ENCODE peak calls at places on chromosome 14, in six cellular contexts. One of them, this sample, is unnamed.

GRCh38 chr14:95504135-95505029 is 12.1 kb downstream of the SYNE3 start:
- DNase-seq in Peyer's patch: no peak
- DNase-seq in aorta: peak; percentile 33
- DNase-seq in testis: no peak
- DNase-seq in lower lobe of right lung: no peak
- DNase-seq in pancreas: no peak
- DNase-seq in this sample: no peak

GRCh38 chr14:51430600-51430999 is 190.6 kb downstream of the TMX1 start:
- DNase-seq in Peyer's patch: no peak
- DNase-seq in aorta: no peak
- DNase-seq in testis: no peak
- DNase-seq in lower lobe of right lung: no peak
- DNase-seq in pancreas: no peak
- DNase-seq in this sample: no peak

GRCh38 chr14:93035917-93036651 is 79.6 kb downstream of the ITPK1 start:
- DNase-seq in Peyer's patch: no peak
- DNase-seq in aorta: no peak
- DNase-seq in testis: peak; percentile 83
- DNase-seq in lower lobe of right lung: no peak
- DNase-seq in pancreas: no peak
- DNase-seq in this sample: peak; percentile 20

GRCh38 chr14:45893127-45893526 is 640.1 kb upstream of the MIS18BP1 start:
- DNase-seq in Peyer's patch: no peak
- DNase-seq in aorta: no peak
- DNase-seq in testis: no peak
- DNase-seq in lower lobe of right lung: no peak
- DNase-seq in pancreas: no peak
- DNase-seq in this sample: no peak

GRCh38 chr14:90570463-90570860 is 173.6 kb downstream of the CALM1 start:
- DNase-seq in Peyer's patch: no peak
- DNase-seq in aorta: no peak
- DNase-seq in testis: no peak
- DNase-seq in lower lobe of right lung: no peak
- DNase-seq in pancreas: no peak
- DNase-seq in this sample: no peak

GRCh38 chr14:100065942-100066574 is 836 bp downstream of the EVL start:
- DNase-seq in Peyer's patch: peak; percentile 91
- DNase-seq in aorta: no peak
- DNase-seq in testis: no peak
- DNase-seq in lower lobe of right lung: no peak
- DNase-seq in pancreas: no peak
- DNase-seq in this sample: peak; percentile 87

GRCh38 chr14:104794641-104795467 is 694 bp downstream of the AKT1 start:
- DNase-seq in Peyer's patch: peak; percentile 65
- DNase-seq in aorta: no peak
- DNase-seq in testis: peak; percentile 46
- DNase-seq in lower lobe of right lung: peak; percentile 64
- DNase-seq in pancreas: peak; percentile 65
- DNase-seq in this sample: no peak

GRCh38 chr14:105285174-105285573 is 15.6 kb downstream of the BRF1 start:
- DNase-seq in Peyer's patch: no peak
- DNase-seq in aorta: no peak
- DNase-seq in testis: no peak
- DNase-seq in lower lobe of right lung: no peak
- DNase-seq in pancreas: no peak
- DNase-seq in this sample: no peak

GRCh38 chr14:40347675-40348074 is 915.4 kb upstream of the FBXO33 start:
- DNase-seq in Peyer's patch: no peak
- DNase-seq in aorta: no peak
- DNase-seq in testis: no peak
- DNase-seq in lower lobe of right lung: no peak
- DNase-seq in pancreas: no peak
- DNase-seq in this sample: no peak

GRCh38 chr14:31961881-31962280 is 115.2 kb upstream of the ARHGAP5 start:
- DNase-seq in Peyer's patch: no peak
- DNase-seq in aorta: no peak
- DNase-seq in testis: no peak
- DNase-seq in lower lobe of right lung: no peak
- DNase-seq in pancreas: no peak
- DNase-seq in this sample: no peak

GRCh38 chr14:89393346-89393745 is 23.7 kb downstream of the FOXN3 start:
- DNase-seq in Peyer's patch: no peak
- DNase-seq in aorta: no peak
- DNase-seq in testis: no peak
- DNase-seq in lower lobe of right lung: no peak
- DNase-seq in pancreas: no peak
- DNase-seq in this sample: no peak

GRCh38 chr14:31902915-31903646 is 174.0 kb upstream of the ARHGAP5 start:
- DNase-seq in Peyer's patch: no peak
- DNase-seq in aorta: no peak
- DNase-seq in testis: no peak
- DNase-seq in lower lobe of right lung: no peak
- DNase-seq in pancreas: peak; percentile 33
- DNase-seq in this sample: no peak

GRCh38 chr14:46198676-46199075 is 452.9 kb downstream of the RPL10L start:
- DNase-seq in Peyer's patch: no peak
- DNase-seq in aorta: no peak
- DNase-seq in testis: no peak
- DNase-seq in lower lobe of right lung: no peak
- DNase-seq in pancreas: no peak
- DNase-seq in this sample: no peak

GRCh38 chr14:62159314-62159713 is 397.1 kb downstream of the SNAPC1 start:
- DNase-seq in Peyer's patch: no peak
- DNase-seq in aorta: no peak
- DNase-seq in testis: no peak
- DNase-seq in lower lobe of right lung: no peak
- DNase-seq in pancreas: no peak
- DNase-seq in this sample: no peak

GRCh38 chr14:73802431-73803188 is 49.0 kb upstream of the PTGR2 start:
- DNase-seq in Peyer's patch: peak; percentile 82
- DNase-seq in aorta: no peak
- DNase-seq in testis: no peak
- DNase-seq in lower lobe of right lung: peak; percentile 47
- DNase-seq in pancreas: no peak
- DNase-seq in this sample: no peak

GRCh38 chr14:70660967-70661871 is 19.5 kb downstream of the TTC9 start:
- DNase-seq in Peyer's patch: peak; percentile 82
- DNase-seq in aorta: no peak
- DNase-seq in testis: no peak
- DNase-seq in lower lobe of right lung: no peak
- DNase-seq in pancreas: no peak
- DNase-seq in this sample: peak; percentile 33

GRCh38 chr14:22997676-22998323 is 12.1 kb downstream of the C14orf93 start:
- DNase-seq in Peyer's patch: no peak
- DNase-seq in aorta: no peak
- DNase-seq in testis: peak; percentile 46
- DNase-seq in lower lobe of right lung: no peak
- DNase-seq in pancreas: no peak
- DNase-seq in this sample: no peak

GRCh38 chr14:104680806-104681688 is 8.4 kb upstream of the INF2 start:
- DNase-seq in Peyer's patch: peak; percentile 91
- DNase-seq in aorta: peak; percentile 90
- DNase-seq in testis: peak; percentile 59
- DNase-seq in lower lobe of right lung: peak; percentile 64
- DNase-seq in pancreas: peak; percentile 82
- DNase-seq in this sample: no peak

GRCh38 chr14:70653662-70654061 is 11.9 kb downstream of the TTC9 start:
- DNase-seq in Peyer's patch: peak; percentile 0
- DNase-seq in aorta: no peak
- DNase-seq in testis: no peak
- DNase-seq in lower lobe of right lung: no peak
- DNase-seq in pancreas: no peak
- DNase-seq in this sample: no peak

GRCh38 chr14:89990623-89991275 is 35.0 kb downstream of the TDP1 start:
- DNase-seq in Peyer's patch: no peak
- DNase-seq in aorta: no peak
- DNase-seq in testis: no peak
- DNase-seq in lower lobe of right lung: no peak
- DNase-seq in pancreas: no peak
- DNase-seq in this sample: no peak

GRCh38 chr14:75247286-75247922 is 31.2 kb upstream of the FOS start:
- DNase-seq in Peyer's patch: peak; percentile 83
- DNase-seq in aorta: no peak
- DNase-seq in testis: no peak
- DNase-seq in lower lobe of right lung: peak; percentile 7
- DNase-seq in pancreas: no peak
- DNase-seq in this sample: peak; percentile 87

GRCh38 chr14:96086032-96086431 is 46.9 kb downstream of the C14orf132 start:
- DNase-seq in Peyer's patch: no peak
- DNase-seq in aorta: no peak
- DNase-seq in testis: no peak
- DNase-seq in lower lobe of right lung: no peak
- DNase-seq in pancreas: no peak
- DNase-seq in this sample: no peak

GRCh38 chr14:104247336-104248202 is 109.2 kb downstream of the KIF26A start:
- DNase-seq in Peyer's patch: peak; percentile 18
- DNase-seq in aorta: no peak
- DNase-seq in testis: no peak
- DNase-seq in lower lobe of right lung: peak; percentile 34
- DNase-seq in pancreas: no peak
- DNase-seq in this sample: no peak

GRCh38 chr14:103377522-103378041 is 7.6 kb upstream of the MARK3 start:
- DNase-seq in Peyer's patch: no peak
- DNase-seq in aorta: no peak
- DNase-seq in testis: no peak
- DNase-seq in lower lobe of right lung: no peak
- DNase-seq in pancreas: no peak
- DNase-seq in this sample: no peak

DNA sequence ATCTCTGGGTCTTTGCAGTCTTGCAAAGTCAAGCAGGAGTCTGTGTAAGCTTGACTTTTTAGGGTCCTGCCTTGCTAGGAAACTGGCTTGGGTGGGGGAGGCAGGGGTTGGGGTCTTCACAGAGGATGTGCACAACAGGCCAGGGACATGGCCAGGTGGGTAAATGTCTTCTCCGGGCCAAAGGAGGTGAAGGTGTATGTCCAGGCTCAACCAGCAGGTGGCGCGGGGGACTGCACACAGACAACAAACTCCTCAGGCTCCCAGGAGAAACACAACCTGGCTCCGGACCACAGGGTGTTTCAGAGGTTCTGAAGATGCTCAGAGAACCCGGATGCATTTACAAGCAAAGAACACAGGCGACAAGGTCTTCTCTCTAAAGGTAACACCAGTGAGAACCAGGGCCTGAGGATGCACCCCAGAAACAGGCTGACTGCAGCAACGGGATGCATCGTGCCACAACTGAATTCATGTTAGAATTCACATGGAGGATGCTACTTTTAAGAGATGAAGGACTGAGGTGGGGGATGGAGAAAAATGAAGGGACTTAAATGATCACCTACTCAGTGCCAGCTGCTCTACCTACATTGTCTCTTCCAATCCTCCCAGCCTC is 56.0 kb downstream of the PLEKHG3 start:
- DNase-seq in Peyer's patch: peak; percentile 81
- DNase-seq in aorta: no peak
- DNase-seq in testis: peak; percentile 79
- DNase-seq in lower lobe of right lung: peak; percentile 75
- DNase-seq in pancreas: peak; percentile 75
- DNase-seq in this sample: peak; percentile 55
- H3K4me1 ChIP-seq in Peyer's patch: peaks cover 51% of the 10 kb centered on the region
- H3K4me1 ChIP-seq in aorta: peaks cover 2% of the 10 kb centered on the region
- H3K4me1 ChIP-seq in testis: peaks cover 63% of the 10 kb centered on the region
- H3K4me1 ChIP-seq in lower lobe of right lung: peaks cover 53% of the 10 kb centered on the region
- H3K4me1 ChIP-seq in pancreas: peaks cover 75% of the 10 kb centered on the region
- H3K4me1 ChIP-seq in this sample: peaks cover 68% of the 10 kb centered on the region

GRCh38 chr14:54890794-54891193 is 11.8 kb downstream of the GCH1 start:
- DNase-seq in Peyer's patch: no peak
- DNase-seq in aorta: no peak
- DNase-seq in testis: no peak
- DNase-seq in lower lobe of right lung: no peak
- DNase-seq in pancreas: no peak
- DNase-seq in this sample: no peak
- H3K9me3 ChIP-seq in Peyer's patch: no peaks in the 10 kb centered on the region
- H3K9me3 ChIP-seq in aorta: no peaks in the 10 kb centered on the region
- H3K9me3 ChIP-seq in testis: no peaks in the 10 kb centered on the region
- H3K9me3 ChIP-seq in lower lobe of right lung: no peaks in the 10 kb centered on the region
- H3K9me3 ChIP-seq in pancreas: no peaks in the 10 kb centered on the region
- H3K9me3 ChIP-seq in this sample: no peaks in the 10 kb centered on the region

GRCh38 chr14:36941783-36942521 is 230.5 kb downstream of the SLC25A21 start:
- DNase-seq in Peyer's patch: peak; percentile 85
- DNase-seq in aorta: peak; percentile 64
- DNase-seq in testis: peak; percentile 87
- DNase-seq in lower lobe of right lung: peak; percentile 68
- DNase-seq in pancreas: peak; percentile 71
- DNase-seq in this sample: no peak
- H3K4me3 ChIP-seq in Peyer's patch: no peak overlapping the region
- H3K4me3 ChIP-seq in aorta: no peak overlapping the region
- H3K4me3 ChIP-seq in testis: no peak overlapping the region
- H3K4me3 ChIP-seq in lower lobe of right lung: no peak overlapping the region
- H3K4me3 ChIP-seq in pancreas: no peak overlapping the region
- H3K4me3 ChIP-seq in this sample: no peak overlapping the region

DNA sequence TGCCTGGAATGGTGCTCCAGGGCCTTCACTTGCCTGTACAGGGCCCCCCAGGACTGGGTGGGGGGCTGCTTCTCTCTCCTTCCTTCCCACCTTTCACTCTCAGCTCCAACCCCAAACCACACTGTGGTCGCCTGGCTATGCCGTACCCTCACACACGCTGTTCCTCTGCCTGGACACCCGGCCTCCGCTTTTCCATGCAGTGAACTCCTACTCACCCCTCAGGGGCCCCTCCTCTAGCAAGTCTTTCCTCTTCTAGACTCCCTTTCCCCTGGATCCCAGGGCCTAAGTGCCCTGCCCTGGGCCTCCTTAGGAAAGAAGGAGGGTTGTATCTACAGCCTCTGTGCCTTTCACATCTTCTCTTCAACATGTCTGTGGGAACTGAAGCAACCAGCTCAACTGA is 25.5 kb upstream of the DIO3 start:
- DNase-seq in Peyer's patch: no peak
- DNase-seq in aorta: no peak
- DNase-seq in testis: no peak
- DNase-seq in lower lobe of right lung: no peak
- DNase-seq in pancreas: no peak
- DNase-seq in this sample: no peak
- H3K4me1 ChIP-seq in Peyer's patch: no peaks in the 10 kb centered on the region
- H3K4me1 ChIP-seq in aorta: no peaks in the 10 kb centered on the region
- H3K4me1 ChIP-seq in testis: no peaks in the 10 kb centered on the region
- H3K4me1 ChIP-seq in lower lobe of right lung: no peaks in the 10 kb centered on the region
- H3K4me1 ChIP-seq in pancreas: no peaks in the 10 kb centered on the region
- H3K4me1 ChIP-seq in this sample: peaks cover 22% of the 10 kb centered on the region

This sample was measured in CD8-positive, alpha-beta memory T cell.